ENCODE peak calls at places on chromosomes 4 and X, in ten cellular contexts. L is Caco-2; D is CD4-positive, CD25-positive, alpha-beta regulatory T cell; J is IMR-90; U is right cardiac atrium; X is naive thymus-derived CD4-positive, alpha-beta T cell; G is suprapubic skin; A is hepatocyte; P is breast epithelium; Q is left ventricle myocardium inferior. T is an unnamed sample.
A peak's percentile ranks its signal among the peaks of the same experiment; 100 is the strongest.

GRCh38 chrX:139640259-139640658 is 67.7 kb downstream of the MCF2 start:
- DNase-seq in L (no peak), D (no peak), J (no peak), U (no peak), X (no peak), G (no peak), A (no peak), P (no peak), Q (no peak), T (no peak)

GRCh38 chrX:43707812-43708548 is 51.9 kb downstream of the MAOA start:
- DNase-seq in L (no peak), D (no peak), J (no peak), U (no peak), X (no peak), G (no peak), A (peak; percentile 14), P (no peak), Q (peak; percentile 60), T (no peak)

GRCh38 chrX:39008554-39008953 is 207.3 kb downstream of the MID1IP1 start:
- DNase-seq in L (no peak), D (no peak), J (no peak), U (no peak), X (no peak), G (no peak), A (no peak), P (no peak), Q (no peak), T (no peak)

GRCh38 chr4:77586953-77587383 is 18.7 kb upstream of the CXCL13 start:
- DNase-seq in L (no peak), D (peak; percentile 46), J (no peak), U (no peak), X (no peak), G (no peak), A (no peak), P (no peak), Q (no peak), T (no peak)

GRCh38 chr4:114494257-114494803 is 104.3 kb upstream of the UGT8 start:
- DNase-seq in L (no peak), D (no peak), J (no peak), U (no peak), X (no peak), G (no peak), A (no peak), P (no peak), Q (no peak), T (no peak)

GRCh38 chr4:69546121-69546520 is 50.4 kb upstream of the UGT2B4 start:
- DNase-seq in L (no peak), D (no peak), J (no peak), U (no peak), X (no peak), G (no peak), A (peak; percentile 28), P (no peak), Q (no peak), T (no peak)

GRCh38 chr4:72319596-72319995 is 249.4 kb downstream of the ADAMTS3 start:
- DNase-seq in L (no peak), D (peak; percentile 14), J (peak; percentile 69), U (no peak), X (no peak), G (no peak), A (no peak), P (no peak), Q (no peak), T (no peak)

GRCh38 chr4:97152159-97152558 is 991.1 kb downstream of the STPG2 start:
- DNase-seq in L (no peak), D (no peak), J (no peak), U (no peak), X (no peak), G (no peak), A (no peak), P (no peak), Q (no peak), T (no peak)

GRCh38 chrX:25721564-25721963 is 416.6 kb upstream of the MAGEB18 start:
- DNase-seq in L (no peak), D (no peak), J (no peak), U (no peak), X (no peak), G (no peak), A (peak; percentile 11), P (no peak), Q (no peak), T (no peak)

GRCh38 chr4:126364290-126364978 is 1049.7 kb downstream of the FAT4 start:
- DNase-seq in L (no peak), D (no peak), J (peak; percentile 77), U (no peak), X (no peak), G (no peak), A (no peak), P (no peak), Q (no peak), T (no peak)

GRCh38 chr4:141002323-141002805 is 130.9 kb downstream of the RNF150 start:
- DNase-seq in L (no peak), D (no peak), J (peak; percentile 93), U (no peak), X (no peak), G (no peak), A (peak; percentile 13), P (no peak), Q (no peak), T (no peak)

DNA sequence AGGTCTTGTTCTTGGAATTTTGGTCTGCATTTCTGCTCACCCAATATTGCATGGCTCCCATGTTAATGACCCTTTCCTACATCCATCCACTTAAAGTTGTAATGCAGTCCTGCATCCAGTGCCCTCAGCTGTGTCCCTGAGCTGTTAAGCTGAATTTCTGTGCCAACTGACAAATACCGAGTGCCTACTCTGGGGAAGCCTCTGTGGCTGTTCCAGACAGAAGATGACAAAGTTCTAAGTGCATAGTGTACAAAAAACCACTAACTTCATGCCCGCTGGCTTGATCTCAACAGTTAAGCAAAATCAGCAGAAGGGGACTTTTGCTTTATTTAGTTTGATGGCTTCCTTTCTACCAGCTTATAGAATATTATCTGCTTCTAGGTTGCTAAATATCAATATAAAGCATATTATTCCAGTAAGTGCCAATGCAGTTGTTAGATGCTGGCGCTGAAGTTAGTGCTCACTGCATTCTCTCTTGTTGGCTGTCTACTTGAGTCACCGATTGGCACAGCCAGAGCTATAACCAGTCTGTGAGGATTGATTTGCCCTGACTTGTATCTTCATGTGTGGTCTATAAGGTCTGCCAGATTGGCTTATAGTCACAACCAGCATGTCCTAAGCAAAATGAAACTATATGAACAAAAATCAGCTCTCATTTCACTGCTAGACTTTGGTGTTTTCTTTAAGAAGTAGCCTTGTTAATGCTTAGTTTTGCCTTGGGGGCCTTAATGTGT is 98.9 kb downstream of the KLHL8 start:
- DNase-seq in L (no peak), D (no peak), J (peak; percentile 47), U (no peak), X (no peak), G (no peak), A (no peak), P (no peak), Q (no peak), T (peak; percentile 76)
- H3K4me1 ChIP-seq in L (peaks cover 53% of the 10 kb centered on the region), D (no peaks in the 10 kb centered on the region), J (peaks cover 26% of the 10 kb centered on the region), U (peaks cover 14% of the 10 kb centered on the region), X (no peaks in the 10 kb centered on the region), G (peaks cover 45% of the 10 kb centered on the region), A (peaks cover 14% of the 10 kb centered on the region), P (peaks cover 7% of the 10 kb centered on the region), Q (peaks cover 72% of the 10 kb centered on the region), T (peaks cover 28% of the 10 kb centered on the region)

DNA sequence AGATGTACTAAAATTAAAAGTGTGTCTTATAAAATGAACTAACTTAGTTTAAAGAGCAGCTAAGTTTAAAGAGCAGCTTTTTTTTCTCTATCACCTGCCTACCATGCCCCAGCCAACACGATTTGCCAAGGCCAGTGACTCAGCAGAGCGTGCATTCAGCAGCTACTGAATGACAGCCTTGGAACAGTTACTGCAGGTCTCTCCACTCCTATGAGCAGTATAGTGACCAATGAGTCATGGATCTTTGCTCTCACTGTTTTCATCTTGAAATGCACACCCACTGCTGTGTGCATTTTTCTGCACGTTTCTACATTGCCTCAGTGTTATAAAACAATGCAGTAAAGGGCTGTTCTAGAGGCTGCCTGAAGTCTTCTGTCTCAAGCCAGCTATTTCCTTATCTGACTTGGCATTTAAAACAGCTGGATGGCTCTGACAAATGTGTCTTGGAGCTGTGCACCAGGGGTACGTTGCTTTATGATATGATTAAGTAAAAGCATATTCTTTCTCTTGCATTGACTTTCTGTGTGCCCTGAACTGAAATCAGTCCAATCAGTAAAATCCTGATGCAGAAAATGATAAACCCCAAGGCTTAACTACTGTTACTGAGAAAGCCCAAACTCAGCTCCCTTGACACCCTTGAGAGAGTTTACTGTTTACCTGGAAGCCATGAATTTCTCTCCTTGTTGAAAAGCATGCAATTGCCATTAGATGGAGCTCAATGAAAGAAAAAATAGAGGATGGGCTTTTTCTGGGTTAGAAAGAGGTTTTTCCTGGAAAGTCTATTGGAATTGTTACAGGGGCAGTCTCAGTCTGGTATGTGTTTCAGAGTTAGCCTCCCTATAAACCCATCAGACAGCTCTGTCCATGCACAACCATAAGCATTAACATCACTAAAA is 66.2 kb upstream of the C4orf54 start:
- DNase-seq in L (no peak), D (no peak), J (peak; percentile 88), U (peak; percentile 76), X (no peak), G (no peak), A (peak; percentile 86), P (no peak), Q (peak; percentile 58), T (peak; percentile 62)
- H3K4me1 ChIP-seq in L (no peaks in the 10 kb centered on the region), D (no peaks in the 10 kb centered on the region), J (peaks cover 6% of the 10 kb centered on the region), U (peaks cover 7% of the 10 kb centered on the region), X (no peaks in the 10 kb centered on the region), G (peaks cover 16% of the 10 kb centered on the region), A (peaks cover 12% of the 10 kb centered on the region), P (no peaks in the 10 kb centered on the region), Q (peaks cover 34% of the 10 kb centered on the region), T (peaks cover 11% of the 10 kb centered on the region)

GRCh38 chrX:107445146-107445545 is 4.3 kb upstream of the FRMPD3 start:
- DNase-seq in L (no peak), D (no peak), J (no peak), U (no peak), X (no peak), G (no peak), A (no peak), P (no peak), Q (no peak), T (no peak)
- H3K4me1 ChIP-seq in L (no peaks in the 10 kb centered on the region), D (peaks cover 2% of the 10 kb centered on the region), J (no peaks in the 10 kb centered on the region), U (peaks cover 2% of the 10 kb centered on the region), X (no peaks in the 10 kb centered on the region), G (peaks cover 7% of the 10 kb centered on the region), A (peaks cover 6% of the 10 kb centered on the region), P (no peaks in the 10 kb centered on the region), Q (no peaks in the 10 kb centered on the region), T (no peaks in the 10 kb centered on the region)

DNA sequence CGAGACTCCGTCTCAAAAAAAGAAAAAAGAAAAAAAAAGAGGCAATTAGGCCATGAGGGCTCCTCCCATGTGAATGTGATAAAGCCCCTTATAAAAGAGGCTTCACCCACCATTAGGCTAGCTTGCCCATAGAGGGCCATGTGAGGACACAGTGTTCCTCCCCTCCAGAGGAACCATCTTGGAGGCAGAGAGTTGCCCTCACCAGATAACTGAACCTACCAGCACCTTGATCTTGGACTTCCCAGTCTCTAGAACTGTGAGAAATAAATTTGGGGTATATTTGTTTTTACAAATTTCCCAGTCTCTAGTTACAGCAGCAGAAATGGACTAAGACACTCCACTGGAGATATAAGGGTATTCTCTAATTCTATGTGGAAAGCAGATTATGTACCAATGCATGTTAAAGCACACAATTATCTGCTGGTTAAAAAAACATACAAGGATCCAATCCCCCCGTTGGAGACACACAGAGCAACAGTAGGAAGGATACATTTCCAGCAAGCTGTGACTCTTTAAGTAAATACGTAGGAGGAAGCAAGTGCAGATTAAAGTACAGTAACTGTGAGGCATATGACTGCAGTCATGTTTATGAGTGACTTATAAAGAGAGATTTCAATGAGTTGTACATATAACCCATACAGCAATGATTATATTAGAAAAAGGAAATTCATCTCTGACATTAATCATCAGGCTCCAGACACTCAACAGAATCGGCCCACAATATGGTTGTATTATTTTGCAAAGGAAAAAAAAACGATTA is 21.4 kb downstream of the SH3RF1 start:
- DNase-seq in L (no peak), D (no peak), J (peak; percentile 87), U (no peak), X (no peak), G (no peak), A (peak; percentile 48), P (no peak), Q (no peak), T (no peak)
- H3K4me1 ChIP-seq in L (peaks cover 56% of the 10 kb centered on the region), D (no peaks in the 10 kb centered on the region), J (peaks cover 17% of the 10 kb centered on the region), U (peaks cover 7% of the 10 kb centered on the region), X (no peaks in the 10 kb centered on the region), G (peaks cover 30% of the 10 kb centered on the region), A (peaks cover 47% of the 10 kb centered on the region), P (peaks cover 3% of the 10 kb centered on the region), Q (peaks cover 65% of the 10 kb centered on the region), T (peaks cover 56% of the 10 kb centered on the region)

T was measured in RWPE2.